ENCODE peak calls at places on chromosomes 6 and 20, in five cellular contexts. B, H, D, Q and R are unnamed samples.

GRCh38 chr20:64044484-64045247 is 4.8 kb downstream of the SOX18 start:
- DNase-seq in Q (peak; percentile 86), B (no peak), H (peak; percentile 63), D (no peak), R (no peak)

GRCh38 chr6:142756215-142756630 is 188.8 kb downstream of the HIVEP2 start:
- DNase-seq in H (peak; percentile 38), D (no peak), Q (peak; percentile 7), B (no peak), R (no peak)

GRCh38 chr20:16434087-16434664 is 139.1 kb downstream of the KIF16B start:
- DNase-seq in D (peak; percentile 96), H (peak; percentile 74), B (peak; percentile 72), Q (peak; percentile 52), R (peak; percentile 92)

GRCh38 chr6:35312076-35312762 is 14.6 kb downstream of the DEF6 start:
- DNase-seq in Q (no peak), D (no peak), B (no peak), H (no peak), R (no peak)

GRCh38 chr6:107943626-107944439 is 14.2 kb downstream of the SEC63 start:
- DNase-seq in B (peak; percentile 16), Q (no peak), D (no peak), H (no peak), R (no peak)

GRCh38 chr20:59977086-59977485 is 18.9 kb downstream of the CDH26 start:
- DNase-seq in D (no peak), Q (no peak), H (no peak), B (no peak), R (no peak)

GRCh38 chr6:119832411-119832810 is 482.9 kb upstream of the MAN1A1 start:
- DNase-seq in Q (no peak), H (no peak), B (no peak), D (no peak), R (no peak)

GRCh38 chr6:50699086-50699886 is 14.0 kb upstream of the TFAP2D start:
- DNase-seq in B (no peak), H (no peak), D (no peak), Q (no peak), R (peak; percentile 41)

GRCh38 chr6:89198235-89198634 is 18.9 kb downstream of the GABRR1 start:
- DNase-seq in D (no peak), Q (no peak), H (no peak), B (no peak), R (no peak)

GRCh38 chr6:160462551-160463109 is 114.5 kb downstream of the SLC22A3 start:
- DNase-seq in Q (peak; percentile 33), B (no peak), D (no peak), H (no peak), R (no peak)

GRCh38 chr6:25136879-25137278 is 142.3 kb upstream of the CARMIL1 start:
- DNase-seq in H (no peak), Q (peak; percentile 54), D (no peak), B (peak; percentile 7), R (no peak)

GRCh38 chr6:161417712-161418457 is 144.0 kb upstream of the AGPAT4 start:
- DNase-seq in Q (no peak), D (no peak), B (no peak), H (peak; percentile 45), R (no peak)

GRCh38 chr20:16647875-16648597 is 74.8 kb upstream of the KIF16B start:
- DNase-seq in B (no peak), H (no peak), Q (no peak), D (no peak), R (no peak)

GRCh38 chr6:88059221-88059620 is 11.6 kb downstream of the SPACA1 start:
- DNase-seq in D (no peak), B (no peak), Q (no peak), H (no peak), R (no peak)

GRCh38 chr6:65450451-65450850 is 256.6 kb downstream of the EYS start:
- DNase-seq in D (no peak), B (peak; percentile 3), H (peak; percentile 0), Q (no peak), R (no peak)

GRCh38 chr6:2111162-2111677 is 134.2 kb downstream of the GMDS start:
- DNase-seq in D (no peak), H (peak; percentile 6), B (no peak), Q (peak; percentile 97), R (no peak)

GRCh38 chr6:105161411-105161810 is 18.4 kb downstream of the POPDC3 start:
- DNase-seq in H (no peak), Q (no peak), D (no peak), B (no peak), R (no peak)

GRCh38 chr20:37941992-37942391 is 39.1 kb downstream of the VSTM2L start:
- DNase-seq in H (no peak), B (no peak), Q (no peak), D (no peak), R (no peak)

GRCh38 chr6:136952714-136953260 is 30.7 kb downstream of the SLC35D3 start:
- DNase-seq in D (no peak), H (no peak), B (peak; percentile 23), Q (no peak), R (no peak)

GRCh38 chr6:136958168-136958567 is 36.1 kb downstream of the SLC35D3 start:
- DNase-seq in B (no peak), H (no peak), D (no peak), Q (no peak), R (no peak)

GRCh38 chr6:136955123-136955522 is 33.0 kb downstream of the SLC35D3 start:
- DNase-seq in B (no peak), Q (no peak), D (no peak), H (no peak), R (no peak)

GRCh38 chr6:136959471-136959891 is 37.4 kb downstream of the SLC35D3 start:
- DNase-seq in B (peak; percentile 23), Q (no peak), H (no peak), D (peak; percentile 65), R (peak; percentile 64)

DNA sequence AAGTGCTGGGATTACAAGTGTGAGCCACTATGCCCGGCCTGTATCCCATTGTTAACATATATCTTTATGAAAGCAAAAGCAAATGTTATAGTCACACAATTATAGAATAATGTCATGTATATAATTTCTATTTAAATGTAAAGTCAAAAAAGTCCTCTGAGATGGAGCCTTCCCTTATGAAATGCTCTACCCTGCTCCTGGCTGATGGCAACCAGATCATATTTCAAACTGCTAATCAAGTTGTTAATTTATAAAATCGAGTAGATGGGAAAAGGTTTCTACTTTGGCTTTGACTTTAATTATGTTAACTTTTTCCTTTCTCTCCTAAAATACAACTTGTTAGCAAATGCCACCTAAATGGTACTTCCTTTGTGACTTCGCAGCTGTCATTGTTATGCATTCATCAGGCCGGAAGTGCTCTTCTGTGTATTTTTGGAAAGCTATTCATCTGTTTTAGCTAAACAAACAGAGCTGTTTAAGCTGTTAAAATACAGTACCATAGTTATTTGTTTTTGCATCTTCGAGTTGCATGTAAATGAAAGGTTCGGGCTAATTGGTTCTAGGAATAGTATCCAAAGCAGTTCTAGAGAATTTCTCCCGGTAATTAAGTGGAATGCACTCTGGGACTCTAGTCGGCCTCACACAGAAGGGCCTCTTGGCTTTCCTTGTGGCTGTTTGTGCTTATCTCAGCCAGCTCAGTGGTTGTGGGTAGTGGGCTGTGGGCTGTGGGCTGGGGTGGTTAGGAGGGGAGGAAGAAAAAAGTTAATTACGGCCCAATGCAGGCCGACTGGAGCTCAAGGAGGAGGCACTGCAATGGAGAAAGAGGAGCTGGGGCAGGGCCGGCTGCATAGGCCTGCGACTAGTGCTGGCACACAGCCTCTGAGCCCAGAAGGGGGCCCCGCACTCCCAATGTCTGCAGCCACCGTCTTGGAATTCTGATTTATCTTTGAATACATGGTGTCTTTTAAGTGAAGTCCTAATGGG is 34.8 kb downstream of the SLC35D3 start:
- DNase-seq in D (peak; percentile 70), B (peak; percentile 23), H (no peak), Q (no peak), R (peak; percentile 66)
- TF ChIP-seq JUN in D (no peak), B (no peak), H (no peak), Q (no peak), R (no peak)

DNA sequence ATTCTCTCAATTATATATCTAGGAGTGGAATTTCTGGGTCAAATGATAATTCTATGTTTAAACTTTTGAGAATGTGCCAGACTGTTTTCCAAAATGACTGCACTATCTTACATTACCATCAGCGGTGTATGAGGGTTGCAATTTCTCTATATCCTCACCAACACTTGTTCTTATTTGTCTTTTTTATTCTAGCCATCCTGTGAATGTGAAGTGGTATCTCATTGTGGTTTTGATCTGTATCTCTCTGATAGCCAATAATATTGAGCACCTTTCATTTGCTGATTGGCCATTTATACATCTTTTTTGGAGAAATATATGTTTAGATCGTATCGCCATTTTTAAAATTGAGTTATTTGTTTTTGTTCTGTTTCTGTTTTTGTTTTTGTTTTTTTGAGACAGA is 32.3 kb downstream of the C20orf203 start:
- DNase-seq in H (no peak), Q (no peak), B (no peak), D (no peak), R (no peak)
- TF ChIP-seq JUN in H (no peak), Q (no peak), B (no peak), D (no peak), R (no peak)

GRCh38 chr6:134177753-134178229 is 125.4 kb upstream of the SLC2A12 start:
- DNase-seq in B (no peak), Q (no peak), D (no peak), H (no peak), R (no peak)
- TF ChIP-seq JUN in B (no peak), Q (no peak), D (no peak), H (no peak), R (no peak)

GRCh38 chr6:7126759-7127158 is 19.0 kb downstream of the RREB1 start:
- DNase-seq in H (no peak), Q (no peak), B (no peak), D (no peak), R (no peak)

GRCh38 chr6:7131390-7131789 is 23.6 kb downstream of the RREB1 start:
- DNase-seq in H (no peak), B (peak; percentile 30), Q (no peak), D (no peak), R (no peak)

GRCh38 chr6:7129360-7129759 is 21.6 kb downstream of the RREB1 start:
- DNase-seq in B (no peak), H (no peak), Q (no peak), D (no peak), R (no peak)

GRCh38 chr6:7132398-7132797 is 24.6 kb downstream of the RREB1 start:
- DNase-seq in B (no peak), H (no peak), D (no peak), Q (no peak), R (no peak)

GRCh38 chr6:7129784-7130569 is 22.2 kb downstream of the RREB1 start:
- DNase-seq in H (no peak), B (no peak), D (no peak), Q (no peak), R (no peak)
- TF ChIP-seq JUN in H (no peak), B (peak; percentile 49), D (no peak), Q (no peak), R (no peak)

DNA sequence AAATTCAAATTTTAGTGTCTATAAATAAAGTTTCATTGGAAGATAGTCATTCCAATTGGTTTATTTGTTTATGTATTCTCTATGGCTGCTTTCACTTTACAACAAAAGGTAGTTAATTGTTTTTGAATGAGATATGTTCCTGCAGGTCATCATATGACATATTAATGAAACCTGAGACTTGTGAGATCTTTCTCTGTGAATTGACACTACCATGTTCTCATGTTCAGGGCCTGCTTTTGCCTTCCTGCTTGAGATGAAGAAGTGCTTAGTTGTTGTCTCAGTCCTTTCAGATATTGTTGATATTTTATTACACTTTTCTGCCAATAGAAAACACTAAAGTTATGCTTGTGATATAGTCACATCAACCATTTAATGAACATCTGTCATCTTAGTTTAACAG is 132.6 kb downstream of the UTRN start:
- DNase-seq in D (no peak), H (no peak), B (no peak), Q (peak; percentile 49), R (no peak)
- TF ChIP-seq JUN in D (no peak), H (no peak), B (no peak), Q (no peak), R (no peak)